ENCODE peak calls at places on chromosomes 13 and 19, in eight cellular contexts. W is T-cell, V is heart right ventricle, U is NCI-H69, T is ovary, F is Daoy, Z is left cardiac atrium, K is IMR-90. E is an unnamed sample.

GRCh38 chr19:46000497-46001246 is 5.4 kb downstream of the CCDC61 start:
- DNase-seq in U (peak), F (no peak), Z (peak), K (no peak), V (peak), W (peak), T (no peak), E (peak)

GRCh38 chr19:28170066-28170465 is 1042.9 kb downstream of the UQCRFS1 start:
- DNase-seq in W (no peak), F (no peak), K (no peak), U (no peak), Z (no peak), V (no peak), T (no peak), E (no peak)

GRCh38 chr19:2561895-2562294 is 86.0 kb downstream of the GADD45B start:
- DNase-seq in F (no peak), U (no peak), T (no peak), V (no peak), W (peak), K (no peak), Z (peak), E (peak)

GRCh38 chr13:53411443-53411842 is 382.8 kb downstream of the OLFM4 start:
- DNase-seq in V (no peak), U (peak), Z (no peak), W (no peak), K (no peak), F (no peak), T (no peak), E (no peak)

GRCh38 chr13:99516153-99516929 is 15.1 kb downstream of the TM9SF2 start:
- DNase-seq in W (no peak), U (no peak), V (no peak), Z (no peak), K (no peak), F (no peak), T (no peak), E (no peak)

GRCh38 chr19:56831279-56831678 is 9.2 kb downstream of the PEG3 start:
- DNase-seq in F (no peak), Z (no peak), W (no peak), U (no peak), K (no peak), V (no peak), T (no peak), E (no peak)

GRCh38 chr19:18650048-18650435 is 13.2 kb downstream of the KLHL26 start:
- DNase-seq in Z (peak), T (peak), U (no peak), F (no peak), W (no peak), K (peak), V (peak), E (no peak)

GRCh38 chr19:3343619-3344502 is 22.5 kb upstream of the NFIC start:
- DNase-seq in V (peak), W (peak), Z (peak), F (peak), K (peak), U (peak), T (peak), E (peak)

GRCh38 chr13:110702591-110703526 is 3.1 kb downstream of the CARS2 start:
- DNase-seq in V (no peak), Z (no peak), W (no peak), U (peak), K (peak), F (no peak), T (no peak), E (no peak)

GRCh38 chr19:49387936-49388372 is at the start of gene KASH5:
- DNase-seq in T (peak), U (peak), V (peak), K (peak), F (no peak), W (peak), Z (peak), E (peak)

GRCh38 chr13:60482012-60482411 is 85.0 kb downstream of the TDRD3 start:
- DNase-seq in W (no peak), T (no peak), U (peak), V (no peak), Z (no peak), F (no peak), K (peak), E (no peak)

GRCh38 chr13:21124853-21125252 is 51.5 kb downstream of the SKA3 start:
- DNase-seq in U (peak), F (peak), V (no peak), T (no peak), K (peak), Z (no peak), W (no peak), E (no peak)

GRCh38 chr13:19606152-19606551 is 27.3 kb upstream of the MPHOSPH8 start:
- DNase-seq in W (no peak), T (no peak), F (peak), K (peak), V (no peak), Z (no peak), U (no peak), E (no peak)

GRCh38 chr13:110183925-110184324 is 123.0 kb downstream of the COL4A1 start:
- DNase-seq in W (no peak), Z (no peak), T (no peak), F (no peak), U (no peak), K (peak), V (no peak), E (no peak)

GRCh38 chr13:108266316-108266936 is 3.1 kb upstream of the TNFSF13B start:
- DNase-seq in K (no peak), V (no peak), Z (no peak), T (no peak), W (no peak), U (peak), F (no peak), E (no peak)

GRCh38 chr19:55158848-55159793 is 1.6 kb upstream of the TNNI3 start:
- DNase-seq in U (peak), K (no peak), W (no peak), V (peak), T (no peak), F (peak), Z (peak), E (no peak)

GRCh38 chr19:4909172-4909896 is at the start of gene UHRF1:
- DNase-seq in U (peak), F (peak), V (no peak), W (no peak), Z (no peak), T (no peak), K (no peak), E (peak)

GRCh38 chr19:15354557-15355296 is 22.4 kb upstream of the BRD4 start:
- DNase-seq in K (no peak), F (no peak), Z (no peak), V (no peak), U (no peak), W (no peak), T (no peak), E (no peak)

GRCh38 chr13:31394491-31394890 is 194.7 kb downstream of the B3GLCT start:
- DNase-seq in K (no peak), Z (no peak), V (no peak), T (no peak), F (no peak), W (no peak), U (no peak), E (no peak)

GRCh38 chr19:7916137-7916907 is 1.7 kb downstream of the TGFBR3L start:
- DNase-seq in Z (no peak), V (no peak), F (peak), U (peak), K (no peak), T (no peak), W (peak), E (peak)

GRCh38 chr13:28322256-28322895 is 172.6 kb downstream of the FLT1 start:
- DNase-seq in T (no peak), W (no peak), U (no peak), F (no peak), V (no peak), K (peak), Z (no peak), E (no peak)

GRCh38 chr19:47573076-47574026 is at the start of gene ZNF541:
- DNase-seq in W (peak), Z (peak), F (peak), U (no peak), K (peak), V (peak), T (peak), E (peak)

GRCh38 chr19:13102416-13102665 is 317 bp downstream of the LYL1 start:
- DNase-seq in F (no peak), U (no peak), K (no peak), V (no peak), T (no peak), Z (no peak), W (no peak), E (no peak)

GRCh38 chr19:46466536-46467199 is 4.7 kb downstream of the PNMA8A start:
- DNase-seq in F (peak), V (peak), U (no peak), Z (peak), T (peak), W (no peak), K (peak), E (no peak)

GRCh38 chr19:50383307-50383851 is 768 bp upstream of the POLD1 start:
- DNase-seq in F (no peak), W (no peak), V (no peak), K (no peak), Z (no peak), U (no peak), T (no peak), E (no peak)

GRCh38 chr13:97261254-97262015 is 39.3 kb downstream of the MBNL2 start:
- DNase-seq in K (no peak), F (no peak), Z (no peak), V (no peak), U (no peak), W (peak), T (no peak), E (peak)

GRCh38 chr19:47357788-47358680 is 8.9 kb downstream of the DHX34 start:
- DNase-seq in V (no peak), T (no peak), W (no peak), K (no peak), U (peak), Z (no peak), F (no peak), E (no peak)

GRCh38 chr13:111431241-111431640 is 110.8 kb downstream of the TEX29 start:
- DNase-seq in V (no peak), U (peak), W (no peak), T (no peak), Z (no peak), F (no peak), K (no peak), E (no peak)

GRCh38 chr13:28470286-28470685 is 24.6 kb downstream of the FLT1 start:
- DNase-seq in T (no peak), W (no peak), Z (no peak), V (no peak), U (no peak), K (no peak), F (no peak), E (no peak)

GRCh38 chr13:98536729-98537128 is 40.2 kb downstream of the STK24 start:
- DNase-seq in W (no peak), T (no peak), U (no peak), V (no peak), F (no peak), Z (no peak), K (no peak), E (no peak)

GRCh38 chr13:98984983-98985382 is 7.1 kb upstream of the DOCK9 start:
- DNase-seq in F (no peak), T (no peak), V (no peak), U (peak), W (no peak), K (no peak), Z (no peak), E (no peak)

E was measured in stimulated activated naive CD8-positive, alpha-beta T cell treated with anti-CD3 and anti-CD28 coated beads, Interleukin-15, Interleukin-2, amounts not matched to agents 100 U/mL and 50 U/mL, for 24 hours.